ENCODE peak calls at places on chromosomes 11 and 22, in nine cellular contexts. C is neuronal stem cell; W is aorta; T is CD8-positive, alpha-beta memory T cell; D is naive thymus-derived CD4-positive, alpha-beta T cell; H is astrocyte; K is mammary epithelial cell; J is upper lobe of right lung; E is fibroblast of lung. U is an unnamed sample. For H3K9me3, the result is how much of the 10 kb centered on the place peaks cover.

GRCh38 chr22:17949926-17950473 is 74.4 kb downstream of the MICAL3 start:
- DNase-seq in C (no peak), W (no peak), T (no peak), D (no peak), H (no peak), K (no peak), J (no peak), E (no peak), U (no peak)

GRCh38 chr22:25119609-25120008 is 80.0 kb upstream of the CRYBB3 start:
- DNase-seq in C (no peak), W (no peak), T (no peak), D (no peak), H (no peak), K (no peak), J (no peak), E (no peak), U (no peak)

GRCh38 chr11:128848815-128849455 is 18.2 kb downstream of the KCNJ1 start:
- DNase-seq in C (peak), W (no peak), T (peak), D (peak), H (no peak), K (no peak), J (peak), E (peak), U (no peak)

GRCh38 chr11:69471329-69472052 is 10.0 kb upstream of the LINC01488 start:
- DNase-seq in C (peak), W (peak), T (no peak), D (no peak), H (peak), K (no peak), J (no peak), E (no peak), U (no peak)

GRCh38 chr11:42890773-42891172 is 421.0 kb upstream of the API5 start:
- DNase-seq in C (no peak), W (no peak), T (no peak), D (no peak), H (no peak), K (no peak), J (no peak), E (no peak), U (no peak)

GRCh38 chr11:69615545-69616278 is 25.2 kb upstream of the CCND1 start:
- DNase-seq in C (no peak), W (peak), T (no peak), D (no peak), H (no peak), K (no peak), J (no peak), E (no peak), U (no peak)

GRCh38 chr22:31753005-31753633 is 700 bp upstream of the DEPDC5 start:
- DNase-seq in C (peak), W (no peak), T (no peak), D (peak), H (no peak), K (no peak), J (peak), E (no peak), U (peak)

GRCh38 chr11:74838188-74838587 is 89.5 kb downstream of the RNF169 start:
- DNase-seq in C (no peak), W (no peak), T (no peak), D (no peak), H (peak), K (no peak), J (no peak), E (no peak), U (no peak)

GRCh38 chr11:62400760-62401159 is 18.1 kb upstream of the SCGB1A1 start:
- DNase-seq in C (no peak), W (peak), T (no peak), D (no peak), H (peak), K (no peak), J (peak), E (peak), U (peak)

GRCh38 chr11:55655096-55655495 is 6.9 kb upstream of the OR4C6 start:
- DNase-seq in C (no peak), W (no peak), T (no peak), D (no peak), H (no peak), K (no peak), J (no peak), E (no peak), U (no peak)
- H3K9me3 ChIP-seq in C (under half), W (under half), T (under half), D (under half), H (under half), K (under half), J (under half), E (under half), U (under half)

GRCh38 chr11:8865304-8865703 is 45.7 kb upstream of the AKIP1 start:
- DNase-seq in C (no peak), W (no peak), T (no peak), D (no peak), H (no peak), K (no peak), J (no peak), E (no peak), U (no peak)
- H3K27ac ChIP-seq in C (no peak), W (no peak), T (no peak), D (no peak), H (no peak), K (no peak), J (no peak), E (peak), U (peak)

DNA sequence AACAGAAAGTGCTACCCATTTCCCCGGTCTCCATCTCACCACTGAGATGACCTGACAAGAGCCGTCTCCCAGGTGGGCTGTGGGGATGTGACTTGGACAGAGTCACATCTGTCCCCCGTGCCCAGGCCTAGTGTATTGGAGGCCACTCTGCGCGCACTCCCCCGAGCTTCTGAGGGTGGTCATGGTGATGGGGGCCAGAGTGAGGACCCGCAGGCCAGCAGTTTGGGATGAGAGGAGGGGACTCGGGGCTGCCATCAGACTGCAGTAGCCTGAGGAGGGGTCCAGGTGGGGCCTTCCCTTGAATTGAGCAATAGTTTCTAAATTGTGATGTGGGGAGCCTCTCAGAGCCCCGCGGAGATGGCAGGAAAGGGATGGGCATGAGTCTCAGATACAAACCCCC is 852.6 kb downstream of the TBC1D22A start:
- DNase-seq in C (no peak), W (no peak), T (no peak), D (no peak), H (no peak), K (no peak), J (peak), E (no peak), U (no peak)
- H3K9me3 ChIP-seq in C (under half), W (under half), T (under half), D (under half), H (under half), K (under half), J (under half), E (under half), U (under half)

GRCh38 chr11:7485136-7485853 is at the start of gene OLFML1:
- DNase-seq in C (no peak), W (no peak), T (no peak), D (no peak), H (no peak), K (no peak), J (no peak), E (peak), U (peak)
- H3K27ac ChIP-seq in C (no peak), W (peak), T (no peak), D (no peak), H (no peak), K (no peak), J (peak), E (peak), U (peak)

GRCh38 chr22:48434156-48434867 is 1393.4 kb downstream of the BRD1 start:
- DNase-seq in C (no peak), W (peak), T (no peak), D (no peak), H (no peak), K (no peak), J (peak), E (no peak), U (no peak)

GRCh38 chr22:48433647-48434046 is 1394.0 kb downstream of the BRD1 start:
- DNase-seq in C (no peak), W (peak), T (no peak), D (no peak), H (no peak), K (no peak), J (peak), E (no peak), U (no peak)

GRCh38 chr22:48431014-48431413 is 1396.7 kb downstream of the BRD1 start:
- DNase-seq in C (no peak), W (peak), T (no peak), D (no peak), H (no peak), K (no peak), J (no peak), E (no peak), U (no peak)

GRCh38 chr22:48431536-48432315 is 1395.9 kb downstream of the BRD1 start:
- DNase-seq in C (no peak), W (peak), T (no peak), D (no peak), H (no peak), K (no peak), J (peak), E (no peak), U (no peak)

DNA sequence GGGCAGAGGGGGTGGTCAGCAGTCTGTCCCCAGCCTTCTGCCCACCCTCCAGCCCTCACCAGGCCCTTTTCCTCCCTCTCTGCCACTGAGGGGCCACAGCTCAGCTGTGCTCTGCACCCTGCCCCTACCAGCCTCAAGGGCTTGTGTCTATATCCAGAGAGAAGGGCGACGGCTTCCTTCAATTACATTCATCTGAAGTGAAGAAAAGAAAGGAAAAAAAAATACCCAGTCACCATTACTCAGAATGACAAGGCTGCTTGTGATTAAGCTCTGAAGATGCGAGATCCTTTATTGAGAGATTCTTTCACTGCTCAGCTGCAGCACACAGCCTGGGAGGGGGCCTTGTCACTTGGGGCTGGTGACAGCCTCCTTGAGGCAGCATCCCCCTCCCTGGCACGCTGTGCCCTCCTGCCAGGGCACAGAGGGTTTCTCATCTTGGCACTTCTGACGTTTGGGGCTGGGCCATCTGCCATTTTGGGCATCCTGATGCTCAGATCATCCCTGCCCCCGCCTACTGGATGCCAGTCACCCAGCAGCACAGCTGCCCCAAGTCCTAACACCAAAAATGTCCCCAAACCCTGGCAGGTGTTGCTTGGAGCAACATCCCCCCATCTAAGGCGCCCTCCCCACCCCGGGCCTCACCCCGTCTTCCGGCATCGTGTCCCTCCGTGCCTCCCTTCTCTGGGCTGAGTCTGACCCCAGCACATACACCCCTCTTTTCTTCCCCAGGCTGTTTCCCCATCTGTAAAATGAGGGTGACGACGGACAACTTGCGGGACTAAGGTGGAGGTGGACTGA is 1394.8 kb downstream of the BRD1 start:
- DNase-seq in C (no peak), W (peak), T (no peak), D (no peak), H (no peak), K (no peak), J (peak), E (no peak), U (no peak)
- H3K9me3 ChIP-seq in C (under half), W (under half), T (under half), D (under half), H (under half), K (half or more), J (under half), E (under half), U (under half)

GRCh38 chr11:16889905-16890304 is 124.3 kb downstream of the PLEKHA7 start:
- DNase-seq in C (no peak), W (no peak), T (no peak), D (no peak), H (no peak), K (no peak), J (no peak), E (no peak), U (no peak)
- H3K27ac ChIP-seq in C (no peak), W (no peak), T (no peak), D (no peak), H (no peak), K (peak), J (no peak), E (no peak), U (no peak)

GRCh38 chr22:48973694-48974041 is 854.0 kb downstream of the BRD1 start:
- DNase-seq in C (no peak), W (no peak), T (no peak), D (no peak), H (no peak), K (no peak), J (no peak), E (no peak), U (no peak)

GRCh38 chr22:48972979-48973693 is 854.5 kb downstream of the BRD1 start:
- DNase-seq in C (no peak), W (peak), T (no peak), D (no peak), H (no peak), K (no peak), J (no peak), E (no peak), U (no peak)

GRCh38 chr22:48975252-48975780 is 852.4 kb downstream of the BRD1 start:
- DNase-seq in C (no peak), W (peak), T (no peak), D (no peak), H (no peak), K (no peak), J (no peak), E (no peak), U (no peak)

GRCh38 chr22:48975886-48976285 is 851.8 kb downstream of the BRD1 start:
- DNase-seq in C (no peak), W (no peak), T (no peak), D (no peak), H (no peak), K (no peak), J (no peak), E (no peak), U (no peak)

GRCh38 chr22:48974443-48975251 is 853.0 kb downstream of the BRD1 start:
- DNase-seq in C (no peak), W (peak), T (no peak), D (no peak), H (no peak), K (no peak), J (no peak), E (no peak), U (no peak)
- H3K9me3 ChIP-seq in C (under half), W (under half), T (under half), D (under half), H (under half), K (under half), J (under half), E (under half), U (under half)

GRCh38 chr11:66076561-66076960 is 6.5 kb downstream of the PACS1 start:
- DNase-seq in C (no peak), W (no peak), T (no peak), D (no peak), H (peak), K (no peak), J (no peak), E (no peak), U (no peak)
- H3K27ac ChIP-seq in C (no peak), W (peak), T (no peak), D (no peak), H (no peak), K (no peak), J (no peak), E (no peak), U (no peak)

DNA sequence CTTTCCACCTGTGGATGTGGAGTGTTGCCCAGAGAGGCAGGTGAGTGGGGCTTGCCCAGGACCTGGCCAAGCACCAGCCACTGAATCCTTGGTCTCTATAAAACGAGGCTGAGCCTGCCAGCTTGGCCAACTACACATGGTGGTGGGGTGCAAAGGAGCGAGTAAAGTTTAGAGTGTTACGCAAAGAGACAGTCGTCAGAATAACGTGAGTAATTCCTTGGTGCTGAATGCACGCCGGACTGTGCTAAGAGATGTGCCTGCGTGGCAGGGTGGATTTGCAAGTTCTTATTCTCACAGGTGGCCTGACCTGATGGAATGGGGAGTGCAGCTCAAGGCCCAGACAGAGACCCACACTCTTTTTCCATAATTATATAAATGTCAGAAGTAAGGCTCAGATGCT is 88.6 kb upstream of the B3GAT1 start:
- DNase-seq in C (no peak), W (peak), T (no peak), D (no peak), H (no peak), K (no peak), J (peak), E (no peak), U (no peak)
- H3K9me3 ChIP-seq in C (under half), W (under half), T (under half), D (under half), H (under half), K (under half), J (under half), E (under half), U (under half)

GRCh38 chr11:46694607-46695006 is 5.8 kb downstream of the ARHGAP1 start:
- DNase-seq in C (no peak), W (no peak), T (no peak), D (no peak), H (no peak), K (no peak), J (no peak), E (no peak), U (no peak)
- H3K27ac ChIP-seq in C (no peak), W (peak), T (no peak), D (peak), H (no peak), K (no peak), J (no peak), E (no peak), U (peak)